ENCODE peak calls at places on chromosomes 12 and 14, in four cellular contexts. Y is GM10248, J is lung, E is endothelial cell. C is an unnamed sample.

GRCh38 chr12:54411398-54412241 is 7.4 kb downstream of the ITGA5 start:
- DNase-seq in Y (no peak), J (peak), E (no peak), C (peak)

GRCh38 chr12:92955997-92956663 is 27.0 kb upstream of the EEA1 start:
- DNase-seq in J (no peak), Y (no peak), E (no peak), C (no peak)

GRCh38 chr12:50021071-50021470 is 4.2 kb downstream of the RACGAP1 start:
- DNase-seq in J (no peak), E (no peak), Y (no peak), C (no peak)

GRCh38 chr14:104137297-104138097 is 890 bp upstream of the KIF26A start:
- DNase-seq in J (no peak), E (peak), Y (peak), C (peak)

GRCh38 chr12:80352476-80352875 is 91.6 kb upstream of the PTPRQ start:
- DNase-seq in E (no peak), Y (no peak), J (no peak), C (no peak)

GRCh38 chr14:100069161-100069800 is 4.1 kb downstream of the EVL start:
- DNase-seq in Y (no peak), J (no peak), E (no peak), C (no peak)

GRCh38 chr12:49623142-49623899 is at the start of gene PRPF40B:
- DNase-seq in E (peak), Y (peak), J (peak), C (peak)

GRCh38 chr12:8629486-8630033 is 16.9 kb upstream of the AICDA start:
- DNase-seq in Y (peak), E (no peak), J (no peak), C (peak)

GRCh38 chr12:122389677-122390076 is 32.8 kb downstream of the CLIP1 start:
- DNase-seq in Y (no peak), E (no peak), J (no peak), C (no peak)

GRCh38 chr14:61459229-61459628 is 137.8 kb downstream of the PRKCH start:
- DNase-seq in Y (no peak), E (no peak), J (peak), C (no peak)

GRCh38 chr12:104090685-104091084 is 26.4 kb downstream of the HCFC2 start:
- DNase-seq in Y (no peak), J (no peak), E (no peak), C (no peak)

GRCh38 chr14:68386950-68387779 is 405.7 kb downstream of the ZFP36L1 start:
- DNase-seq in Y (no peak), J (no peak), E (no peak), C (no peak)

GRCh38 chr14:31717294-31718085 is 156.3 kb downstream of the NUBPL start:
- DNase-seq in E (no peak), J (no peak), Y (no peak), C (no peak)

GRCh38 chr14:59055439-59056045 is 132.9 kb upstream of the DAAM1 start:
- DNase-seq in E (no peak), J (peak), Y (peak), C (peak)

GRCh38 chr12:128076188-128076587 is 190.8 kb upstream of the TMEM132C start:
- DNase-seq in J (no peak), E (no peak), Y (no peak), C (no peak)

GRCh38 chr14:56339855-56340701 is 221.9 kb downstream of the PELI2 start:
- DNase-seq in J (peak), Y (peak), E (peak), C (peak)

GRCh38 chr12:52182898-52183543 is 8.8 kb downstream of the KRT80 start:
- DNase-seq in Y (no peak), J (no peak), E (no peak), C (no peak)

GRCh38 chr14:81268016-81268416 is 47.3 kb upstream of the GTF2A1 start:
- DNase-seq in E (no peak), Y (no peak), J (no peak), C (peak)

GRCh38 chr12:96571101-96571862 is 81.9 kb downstream of the CFAP54 start:
- DNase-seq in J (no peak), E (no peak), Y (peak), C (no peak)

GRCh38 chr14:53953828-53954550 is 2.6 kb downstream of the BMP4 start:
- DNase-seq in J (no peak), Y (no peak), E (peak), C (no peak)

GRCh38 chr12:15526033-15526432 is 203.7 kb downstream of the PTPRO start:
- DNase-seq in Y (peak), J (no peak), E (no peak), C (peak)

DNA sequence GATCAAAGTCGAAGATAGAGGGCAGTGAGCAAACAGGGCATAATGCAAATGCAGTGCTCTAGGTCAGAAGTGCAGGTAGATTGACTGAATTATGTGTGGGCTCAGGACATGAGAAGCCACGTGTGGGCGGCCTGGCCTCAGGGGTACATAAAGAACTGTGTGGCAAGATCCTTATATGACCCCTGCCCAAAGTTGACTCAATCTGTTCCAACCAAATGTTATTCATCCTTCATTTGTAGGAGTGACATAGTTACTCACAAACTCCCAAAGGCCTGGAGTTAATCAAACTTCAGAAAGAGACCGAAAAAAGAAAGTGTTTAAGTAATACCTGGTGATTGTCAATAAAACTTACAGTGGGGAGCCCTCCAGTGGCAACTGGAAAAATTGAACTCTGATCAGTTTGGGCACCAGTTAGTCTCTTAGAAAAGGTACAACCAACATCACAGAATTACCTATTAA is 150.4 kb upstream of the FAR2 start:
- DNase-seq in Y (peak), J (no peak), E (peak), C (no peak)
- TF ChIP-seq CTCF in Y (peak), J (no peak), E (peak), C (peak)

GRCh38 chr12:43501705-43502104 is 50.3 kb downstream of the ADAMTS20 start:
- DNase-seq in Y (peak), J (no peak), E (no peak), C (peak)
- TF ChIP-seq CTCF in Y (peak), J (no peak), E (no peak), C (peak)

GRCh38 chr14:52551696-52552062 is 626 bp downstream of the TXNDC16 start:
- DNase-seq in E (no peak), Y (peak), J (no peak), C (peak)
- TF ChIP-seq CTCF in E (no peak), Y (peak), J (no peak), C (peak)

GRCh38 chr12:84842406-84843013 is 70.1 kb downstream of the SLC6A15 start:
- DNase-seq in Y (peak), E (peak), J (no peak), C (peak)
- TF ChIP-seq CTCF in Y (peak), E (peak), J (peak), C (peak)

GRCh38 chr12:60101715-60102114 is 505.9 kb downstream of the SLC16A7 start:
- DNase-seq in J (no peak), E (no peak), Y (no peak), C (no peak)

GRCh38 chr12:60107992-60108391 is 512.2 kb downstream of the SLC16A7 start:
- DNase-seq in E (no peak), J (no peak), Y (no peak), C (no peak)

GRCh38 chr12:60100852-60101251 is 505.0 kb downstream of the SLC16A7 start:
- DNase-seq in Y (no peak), E (no peak), J (no peak), C (no peak)

GRCh38 chr12:60112063-60112462 is 516.2 kb downstream of the SLC16A7 start:
- DNase-seq in E (no peak), J (no peak), Y (no peak), C (no peak)

DNA sequence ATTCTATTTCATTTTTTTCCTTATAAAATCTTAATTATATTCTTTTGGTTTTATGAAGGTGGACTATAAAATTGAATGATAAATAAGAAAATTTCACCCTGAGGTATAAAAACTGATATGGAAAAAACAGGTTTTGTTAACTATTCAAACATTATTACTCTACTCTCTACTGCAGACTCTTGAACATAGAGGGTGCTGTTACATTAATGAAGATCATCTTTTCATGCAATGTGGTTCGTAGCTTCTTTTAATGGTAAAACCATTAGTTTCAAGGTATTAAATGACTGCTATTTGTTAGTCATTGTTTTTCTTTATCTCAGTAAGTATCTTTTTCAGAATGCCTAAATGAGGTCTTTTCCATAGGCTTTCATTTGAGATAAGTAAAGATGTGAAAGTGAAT is 510.4 kb downstream of the SLC16A7 start:
- DNase-seq in Y (no peak), J (no peak), E (no peak), C (no peak)
- TF ChIP-seq CTCF in Y (no peak), J (no peak), E (no peak), C (no peak)

GRCh38 chr14:102826161-102826560 is 48.9 kb downstream of the TRAF3 start:
- DNase-seq in E (no peak), J (no peak), Y (no peak), C (no peak)

GRCh38 chr14:102825307-102826095 is 48.3 kb downstream of the TRAF3 start:
- DNase-seq in J (no peak), Y (no peak), E (no peak), C (no peak)

GRCh38 chr14:102823546-102823945 is 46.3 kb downstream of the TRAF3 start:
- DNase-seq in J (no peak), Y (no peak), E (no peak), C (no peak)

GRCh38 chr14:102826751-102827675 is 49.8 kb downstream of the TRAF3 start:
- DNase-seq in Y (no peak), J (no peak), E (no peak), C (no peak)

GRCh38 chr14:102824832-102825231 is 47.6 kb downstream of the TRAF3 start:
- DNase-seq in Y (no peak), J (no peak), E (no peak), C (no peak)
- TF ChIP-seq CTCF in Y (no peak), J (no peak), E (no peak), C (no peak)

DNA sequence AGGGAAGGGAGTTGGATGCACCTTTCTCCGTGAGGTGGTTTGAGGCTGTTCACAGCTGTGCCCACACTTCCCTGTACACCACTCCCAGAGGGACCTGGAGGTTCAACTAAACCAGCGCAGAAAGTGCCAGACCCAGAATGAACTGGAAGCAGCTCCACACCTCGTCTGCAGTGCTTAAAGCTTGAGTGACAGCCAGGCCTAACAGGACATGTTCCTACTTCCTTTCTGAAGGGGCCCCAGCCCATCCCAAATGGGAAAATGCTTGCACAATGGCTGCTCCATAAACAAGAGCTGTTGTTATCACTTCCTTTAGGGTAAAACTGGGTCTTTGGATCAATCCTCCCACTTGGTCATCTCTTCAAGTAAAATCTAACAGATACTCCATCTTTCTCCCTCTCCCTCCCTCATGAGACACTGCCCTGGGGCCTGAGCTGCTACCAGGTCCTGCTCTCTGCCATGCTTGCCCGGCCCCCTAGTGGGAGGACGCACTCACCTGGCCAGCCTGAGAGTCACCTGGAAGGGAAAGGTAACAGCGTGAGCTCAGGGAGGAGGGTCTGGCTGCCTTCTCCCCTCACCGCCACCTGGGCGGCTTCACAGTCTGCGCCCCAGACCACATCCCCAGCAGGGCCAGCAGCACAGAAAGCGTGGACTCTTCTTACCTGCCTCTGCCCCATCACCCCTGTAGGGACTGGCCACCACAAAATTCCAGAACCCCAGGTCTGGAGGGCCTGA is 33.5 kb downstream of the ISCA2 start:
- DNase-seq in E (no peak), Y (no peak), J (no peak), C (no peak)
- TF ChIP-seq CTCF in E (no peak), Y (no peak), J (no peak), C (no peak)

GRCh38 chr14:69547701-69548348 is 26.8 kb downstream of the CCDC177 start:
- DNase-seq in Y (peak), E (peak), J (no peak), C (no peak)
- TF ChIP-seq CTCF in Y (peak), E (peak), J (no peak), C (peak)

C was measured in OCI-LY7.